ENCODE peak calls at places on chromosomes 7 and 10, in seven cellular contexts. L is transverse colon, E is fibroblast of pulmonary artery, G is PC-3, Z is kidney, K is nephron progenitor cell, H is lower lobe of right lung. S is an unnamed sample.

GRCh38 chr7:50558380-50559051 is 6.7 kb downstream of the DDC start:
- DNase-seq in L (no peak), E (peak), G (no peak), Z (no peak), K (peak), H (no peak), S (no peak)

GRCh38 chr10:49176310-49177268 is 11.6 kb downstream of the TMEM273 start:
- DNase-seq in L (no peak), E (no peak), G (no peak), Z (no peak), K (no peak), H (no peak), S (no peak)

GRCh38 chr7:98988641-98989040 is 110.3 kb downstream of the TRRAP start:
- DNase-seq in L (no peak), E (no peak), G (no peak), Z (no peak), K (no peak), H (no peak), S (no peak)

GRCh38 chr10:33509231-33509871 is 174.9 kb upstream of the NRP1 start:
- DNase-seq in L (peak), E (peak), G (peak), Z (peak), K (peak), H (peak), S (peak)

GRCh38 chr7:44976040-44976745 is 2.6 kb downstream of the MYO1G start:
- DNase-seq in L (no peak), E (no peak), G (no peak), Z (peak), K (no peak), H (no peak), S (no peak)

GRCh38 chr10:97505152-97505551 is 6.4 kb downstream of the UBTD1 start:
- DNase-seq in L (no peak), E (no peak), G (no peak), Z (no peak), K (no peak), H (no peak), S (no peak)

GRCh38 chr10:79069325-79070090 is 742 bp downstream of the ZMIZ1 start:
- DNase-seq in L (peak), E (peak), G (peak), Z (peak), K (peak), H (peak), S (peak)

GRCh38 chr7:5633161-5634106 is 148.0 kb downstream of the RNF216 start:
- DNase-seq in L (no peak), E (no peak), G (no peak), Z (no peak), K (no peak), H (no peak), S (no peak)

GRCh38 chr10:70461397-70462348 is 16.9 kb upstream of the PALD1 start:
- DNase-seq in L (peak), E (peak), G (peak), Z (peak), K (peak), H (no peak), S (no peak)

GRCh38 chr7:133676805-133677370 is 424.0 kb downstream of the EXOC4 start:
- DNase-seq in L (no peak), E (peak), G (no peak), Z (no peak), K (no peak), H (no peak), S (no peak)

GRCh38 chr10:4770766-4771553 is 55.0 kb upstream of the AKR1E2 start:
- DNase-seq in L (no peak), E (peak), G (peak), Z (no peak), K (no peak), H (no peak), S (no peak)

GRCh38 chr10:69639291-69640195 is 9.5 kb downstream of the FAM241B start:
- DNase-seq in L (peak), E (peak), G (peak), Z (no peak), K (peak), H (peak), S (no peak)

GRCh38 chr7:37916673-37917660 is at the start of gene SFRP4:
- DNase-seq in L (peak), E (peak), G (peak), Z (peak), K (peak), H (peak), S (peak)

GRCh38 chr7:52249741-52250140 is 785.7 kb upstream of the POM121L12 start:
- DNase-seq in L (no peak), E (no peak), G (no peak), Z (no peak), K (no peak), H (no peak), S (no peak)

GRCh38 chr7:30815016-30815854 is 44.0 kb downstream of the MINDY4 start:
- DNase-seq in L (no peak), E (peak), G (peak), Z (no peak), K (no peak), H (peak), S (no peak)

GRCh38 chr10:16521311-16522016 is at the start of gene C1QL3:
- DNase-seq in L (no peak), E (peak), G (peak), Z (no peak), K (peak), H (no peak), S (no peak)

GRCh38 chr7:41579961-41580935 is 122.6 kb downstream of the INHBA start:
- DNase-seq in L (no peak), E (peak), G (peak), Z (no peak), K (no peak), H (no peak), S (no peak)

GRCh38 chr7:2440608-2441245 is 35.5 kb downstream of the GRIFIN start:
- DNase-seq in L (no peak), E (peak), G (peak), Z (peak), K (peak), H (no peak), S (no peak)

GRCh38 chr7:26388256-26388655 is 96.6 kb downstream of the SNX10 start:
- DNase-seq in L (no peak), E (no peak), G (no peak), Z (no peak), K (no peak), H (no peak), S (peak)

GRCh38 chr10:78891741-78892140 is 177.0 kb upstream of the ZMIZ1 start:
- DNase-seq in L (no peak), E (no peak), G (no peak), Z (no peak), K (no peak), H (no peak), S (no peak)

GRCh38 chr10:86899670-86900276 is 57.6 kb downstream of the MMRN2 start:
- DNase-seq in L (peak), E (peak), G (peak), Z (no peak), K (peak), H (no peak), S (no peak)
- TF ChIP-seq CTCF in L (peak), E (peak), G (peak), Z (peak), K (peak), H (peak), S (peak)

GRCh38 chr10:116655573-116655972 is 34.8 kb downstream of the PNLIPRP2 start:
- DNase-seq in L (no peak), E (no peak), G (no peak), Z (no peak), K (no peak), H (no peak), S (no peak)

GRCh38 chr10:116658152-116658551 is 37.4 kb downstream of the PNLIPRP2 start:
- DNase-seq in L (no peak), E (no peak), G (no peak), Z (no peak), K (no peak), H (no peak), S (no peak)

GRCh38 chr10:116653885-116654284 is 33.1 kb downstream of the PNLIPRP2 start:
- DNase-seq in L (no peak), E (no peak), G (no peak), Z (no peak), K (no peak), H (no peak), S (no peak)

GRCh38 chr10:116659049-116659670 is 38.4 kb downstream of the PNLIPRP2 start:
- DNase-seq in L (no peak), E (no peak), G (no peak), Z (no peak), K (no peak), H (no peak), S (no peak)

DNA sequence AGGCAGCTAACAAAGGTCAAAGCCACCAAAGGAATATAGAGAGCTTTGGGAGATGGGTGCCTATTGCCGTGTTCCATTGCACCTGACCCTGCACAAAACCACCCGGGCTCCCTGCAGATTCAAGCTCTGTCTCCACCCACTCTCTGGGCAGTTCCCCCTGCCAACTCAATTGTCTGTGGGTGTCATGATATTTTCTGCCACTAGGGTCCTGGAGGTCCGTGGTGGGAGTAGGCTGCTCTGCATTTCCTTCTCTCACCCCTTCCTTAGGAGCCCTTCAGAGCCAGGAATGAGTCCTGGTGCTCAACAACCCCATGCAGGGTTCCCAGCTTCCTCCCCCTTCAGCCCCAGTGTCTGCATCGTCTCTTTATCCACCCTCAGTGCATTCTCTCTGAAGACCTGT is 34.1 kb downstream of the PNLIPRP2 start:
- DNase-seq in L (no peak), E (no peak), G (peak), Z (no peak), K (no peak), H (no peak), S (no peak)
- TF ChIP-seq CTCF in L (no peak), E (peak), G (peak), Z (no peak), K (peak), H (no peak), S (peak)

DNA sequence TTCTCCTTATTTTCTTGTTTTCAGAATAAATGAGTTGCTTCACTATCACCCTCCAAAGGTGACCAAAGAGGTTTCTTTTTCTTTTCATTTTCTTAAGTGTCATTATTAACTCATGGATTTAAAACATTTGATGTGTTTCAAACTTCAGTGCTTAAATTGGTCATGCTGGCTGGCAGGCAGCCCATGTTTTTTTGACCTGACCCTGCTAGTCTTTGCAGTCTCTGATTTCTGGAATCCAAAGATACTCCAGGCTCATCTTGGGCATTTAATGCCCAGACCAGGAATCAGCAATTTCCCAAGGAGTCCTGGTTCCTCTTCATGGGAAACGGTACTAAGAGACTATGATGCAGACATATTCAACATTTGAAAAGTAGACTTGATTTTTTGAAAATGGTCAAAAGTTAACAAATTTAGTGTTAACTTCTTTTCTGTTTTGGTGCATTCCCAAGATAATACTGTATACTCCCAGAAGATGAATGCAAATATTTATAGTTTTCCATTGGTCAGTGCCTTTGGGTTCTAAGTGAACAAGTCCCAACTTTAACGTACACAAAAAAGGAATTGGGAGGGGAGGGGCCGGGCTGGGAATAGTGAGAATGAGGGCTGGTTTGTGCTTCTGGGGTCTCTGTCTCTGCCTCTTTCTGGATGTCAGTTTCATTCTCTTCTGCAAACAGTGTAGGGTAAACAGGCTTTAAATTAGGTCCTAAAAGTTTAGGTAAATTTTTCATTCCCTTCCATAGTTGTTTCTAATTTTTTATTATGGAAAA is 19.8 kb downstream of the NUB1 start:
- DNase-seq in L (no peak), E (no peak), G (no peak), Z (no peak), K (no peak), H (no peak), S (no peak)
- TF ChIP-seq CTCF in L (no peak), E (no peak), G (no peak), Z (no peak), K (no peak), H (no peak), S (no peak)

DNA sequence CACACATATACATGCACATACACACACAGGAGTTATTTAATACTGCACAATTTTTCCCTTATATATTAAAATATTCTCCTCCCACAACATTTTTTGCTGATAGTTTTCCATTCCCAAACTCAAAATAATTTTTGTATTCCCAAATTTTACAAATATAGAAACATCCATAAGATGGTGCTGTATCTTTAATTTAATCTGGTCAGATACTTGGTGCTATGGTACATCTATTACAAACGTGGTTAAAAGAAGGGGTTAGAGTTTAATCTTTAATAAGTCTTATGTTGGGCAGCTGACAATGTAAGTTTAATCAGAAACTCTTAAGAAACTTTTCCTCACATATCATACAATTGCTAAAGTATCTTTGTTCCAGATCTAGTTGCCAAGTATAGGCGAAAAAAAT is 10.2 kb upstream of the CADPS2 start:
- DNase-seq in L (no peak), E (no peak), G (peak), Z (no peak), K (no peak), H (no peak), S (no peak)
- TF ChIP-seq CTCF in L (no peak), E (no peak), G (peak), Z (no peak), K (no peak), H (no peak), S (no peak)

GRCh38 chr7:100627238-100627549 is 14.2 kb downstream of the TFR2 start:
- DNase-seq in L (no peak), E (no peak), G (no peak), Z (no peak), K (no peak), H (no peak), S (no peak)

GRCh38 chr7:100626055-100626454 is 13.7 kb downstream of the MOSPD3 start:
- DNase-seq in L (no peak), E (no peak), G (no peak), Z (no peak), K (no peak), H (no peak), S (no peak)

GRCh38 chr7:100626530-100627237 is 14.3 kb downstream of the MOSPD3 start:
- DNase-seq in L (peak), E (peak), G (peak), Z (peak), K (peak), H (peak), S (peak)

GRCh38 chr7:100630066-100630465 is 11.3 kb downstream of the TFR2 start:
- DNase-seq in L (no peak), E (no peak), G (no peak), Z (no peak), K (no peak), H (no peak), S (no peak)

DNA sequence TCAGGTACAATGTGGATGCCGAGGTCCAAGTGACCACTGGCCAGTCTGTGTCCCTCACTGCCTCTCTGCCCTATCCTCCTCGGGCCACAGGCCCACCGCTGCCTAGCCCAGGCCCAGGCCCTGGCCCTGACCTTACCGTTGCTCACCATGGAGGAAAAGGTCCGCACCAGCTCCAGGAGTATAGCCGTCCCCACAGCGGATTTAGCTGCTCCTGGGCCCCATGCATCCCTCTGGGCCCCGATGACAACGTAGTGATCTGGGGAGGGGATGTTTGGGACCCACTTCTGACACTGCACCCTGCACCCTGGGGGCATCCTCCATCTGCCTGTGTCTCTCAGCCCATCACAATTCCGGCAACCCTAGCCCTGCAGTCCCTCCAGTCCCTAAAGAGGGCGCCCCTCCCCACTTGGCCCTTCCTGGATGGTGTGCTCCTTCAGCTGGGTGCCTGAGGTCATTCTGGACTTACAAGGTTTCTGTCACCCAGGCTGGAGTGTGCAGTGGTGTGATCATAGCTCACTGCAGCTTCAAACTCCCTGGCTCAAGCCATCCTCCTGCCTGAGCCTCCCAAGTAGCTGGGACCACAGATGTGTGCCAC is 12.1 kb downstream of the TFR2 start:
- DNase-seq in L (peak), E (peak), G (peak), Z (no peak), K (peak), H (no peak), S (peak)
- TF ChIP-seq CTCF in L (no peak), E (peak), G (peak), Z (no peak), K (peak), H (peak), S (peak)